ENCODE peak calls at places on chromosome 6, in ten cellular contexts. U is osteoblast, S is neural progenitor cell, H is fibroblast of lung, O is lower lobe of right lung, G is astrocyte of the spinal cord, T is transverse colon, C is fibroblast of mammary gland, Z is bronchial epithelial cell, P is foreskin fibroblast. L is an unnamed sample.

GRCh38 chr6:6556738-6557503 is 31.6 kb upstream of the LY86 start:
- DNase-seq in P (no peak), T (peak), G (peak), O (no peak), H (peak), Z (peak), C (peak), U (no peak), S (peak), L (peak)

GRCh38 chr6:24205020-24205492 is 79.0 kb downstream of the NRSN1 start:
- DNase-seq in Z (peak), H (peak), O (no peak), P (peak), G (peak), C (peak), U (peak), T (no peak), S (peak), L (peak)

GRCh38 chr6:6758915-6759654 is 170.6 kb downstream of the LY86 start:
- DNase-seq in U (peak), T (peak), H (peak), S (peak), Z (peak), C (peak), G (peak), P (peak), O (no peak), L (peak)

GRCh38 chr6:148285205-148285604 is 57.4 kb upstream of the SASH1 start:
- DNase-seq in T (no peak), U (no peak), Z (no peak), C (no peak), G (no peak), P (no peak), H (no peak), S (no peak), O (no peak), L (no peak)

GRCh38 chr6:150241751-150242150 is 98.9 kb downstream of the PPP1R14C start:
- DNase-seq in H (no peak), O (no peak), C (no peak), T (no peak), S (no peak), Z (no peak), G (no peak), U (no peak), P (no peak), L (no peak)

GRCh38 chr6:131250121-131250520 is 114.9 kb downstream of the AKAP7 start:
- DNase-seq in T (peak), P (peak), Z (peak), O (peak), C (peak), U (peak), G (peak), S (peak), H (peak), L (peak)

GRCh38 chr6:87789198-87789899 is 87.3 kb upstream of the AKIRIN2 start:
- DNase-seq in Z (peak), S (no peak), P (peak), U (peak), G (peak), C (peak), O (no peak), H (peak), T (no peak), L (peak)

GRCh38 chr6:44423306-44423705 is 35.8 kb downstream of the CDC5L start:
- DNase-seq in H (no peak), P (no peak), O (no peak), C (no peak), G (no peak), U (no peak), T (no peak), Z (no peak), S (no peak), L (no peak)

GRCh38 chr6:12280458-12280857 is 9.7 kb upstream of the EDN1 start:
- DNase-seq in U (peak), S (no peak), T (no peak), P (peak), G (peak), O (no peak), H (no peak), Z (no peak), C (peak), L (peak)

GRCh38 chr6:16674666-16675392 is 86.4 kb downstream of the ATXN1 start:
- DNase-seq in U (no peak), Z (no peak), O (no peak), H (peak), G (peak), S (no peak), P (peak), T (no peak), C (peak), L (no peak)

GRCh38 chr6:5592911-5593519 is 331.7 kb downstream of the FARS2 start:
- DNase-seq in G (no peak), U (no peak), H (no peak), T (no peak), O (no peak), P (no peak), C (no peak), S (no peak), Z (no peak), L (no peak)

GRCh38 chr6:134870677-134871498 is 79.0 kb downstream of the ALDH8A1 start:
- DNase-seq in H (peak), U (peak), C (peak), S (no peak), O (no peak), Z (peak), P (peak), T (peak), G (peak), L (peak)

GRCh38 chr6:149278996-149279395 is 38.5 kb upstream of the TAB2 start:
- DNase-seq in O (no peak), S (no peak), U (no peak), H (no peak), Z (no peak), T (no peak), G (no peak), C (no peak), P (no peak), L (no peak)

GRCh38 chr6:113015249-113015648 is 668.1 kb downstream of the RFPL4B start:
- DNase-seq in G (peak), O (no peak), U (peak), T (no peak), H (peak), Z (peak), S (no peak), C (peak), P (peak), L (no peak)

GRCh38 chr6:100663219-100663863 is 198.6 kb upstream of the SIM1 start:
- DNase-seq in T (no peak), Z (peak), S (no peak), U (no peak), P (peak), C (peak), H (peak), O (no peak), G (peak), L (peak)

GRCh38 chr6:104957301-104958177 is 632 bp downstream of the LIN28B start:
- DNase-seq in O (no peak), H (no peak), P (peak), G (no peak), Z (no peak), S (peak), U (no peak), C (no peak), T (no peak), L (no peak)

GRCh38 chr6:133991096-133991593 is 38.1 kb downstream of the TBPL1 start:
- DNase-seq in C (peak), T (no peak), G (peak), H (peak), S (no peak), O (no peak), U (peak), Z (peak), P (peak), L (no peak)

GRCh38 chr6:31661867-31662723 is 1.5 kb upstream of the C6orf47 start:
- DNase-seq in U (no peak), O (no peak), S (no peak), T (no peak), G (no peak), C (no peak), Z (no peak), P (no peak), H (no peak), L (no peak)

GRCh38 chr6:170403451-170403850 is 96.9 kb downstream of the FAM120B start:
- DNase-seq in U (no peak), T (no peak), Z (no peak), P (peak), G (peak), C (peak), O (no peak), H (peak), S (peak), L (peak)

GRCh38 chr6:109896333-109896732 is 81.8 kb upstream of the GPR6 start:
- DNase-seq in H (peak), U (no peak), P (peak), S (no peak), Z (no peak), C (peak), O (no peak), G (peak), T (no peak), L (no peak)

GRCh38 chr6:111522393-111523020 is 39.5 kb upstream of the REV3L start:
- DNase-seq in T (no peak), H (no peak), P (no peak), G (no peak), U (no peak), C (no peak), S (no peak), O (no peak), Z (no peak), L (no peak)

GRCh38 chr6:116568851-116569755 is 2.2 kb upstream of the RWDD1 start:
- DNase-seq in U (no peak), O (no peak), H (no peak), C (no peak), P (no peak), Z (peak), G (no peak), S (no peak), T (no peak), L (peak)

GRCh38 chr6:44966449-44967091 is 361.6 kb upstream of the RUNX2 start:
- DNase-seq in U (no peak), T (no peak), H (peak), O (no peak), S (no peak), G (peak), Z (peak), C (peak), P (peak), L (peak)

GRCh38 chr6:32553037-32553742 is 23.1 kb upstream of the HLA-DRB5 start:
- DNase-seq in U (no peak), P (no peak), H (no peak), Z (no peak), S (no peak), C (no peak), T (no peak), G (no peak), O (no peak), L (no peak)

DNA sequence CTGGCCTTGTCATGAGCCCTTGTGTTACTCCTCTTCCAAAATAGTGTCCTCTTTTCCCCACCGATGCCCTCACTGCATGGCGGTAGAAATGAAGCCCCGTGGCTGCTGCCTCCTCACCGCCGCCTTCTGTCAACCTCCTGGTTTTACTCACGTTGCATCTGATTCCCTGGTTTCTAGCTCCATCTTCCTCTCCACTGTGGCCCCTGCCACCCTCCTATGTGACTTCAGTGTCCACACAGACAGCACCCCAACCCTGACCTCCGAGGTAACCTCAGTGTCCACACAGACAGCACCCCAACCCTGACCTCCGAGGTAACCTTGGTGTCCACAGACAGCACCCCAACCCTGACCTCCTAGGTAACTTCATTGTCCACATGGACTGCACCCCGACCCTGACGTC is 122.8 kb upstream of the THBS2 start:
- DNase-seq in H (no peak), C (no peak), U (no peak), G (no peak), T (no peak), O (no peak), Z (no peak), P (no peak), S (no peak), L (no peak)
- H3K4me3 ChIP-seq in H (no peak), C (no peak), U (no peak), G (no peak), T (no peak), O (no peak), Z (no peak), P (no peak), S (no peak), L (no peak)

DNA sequence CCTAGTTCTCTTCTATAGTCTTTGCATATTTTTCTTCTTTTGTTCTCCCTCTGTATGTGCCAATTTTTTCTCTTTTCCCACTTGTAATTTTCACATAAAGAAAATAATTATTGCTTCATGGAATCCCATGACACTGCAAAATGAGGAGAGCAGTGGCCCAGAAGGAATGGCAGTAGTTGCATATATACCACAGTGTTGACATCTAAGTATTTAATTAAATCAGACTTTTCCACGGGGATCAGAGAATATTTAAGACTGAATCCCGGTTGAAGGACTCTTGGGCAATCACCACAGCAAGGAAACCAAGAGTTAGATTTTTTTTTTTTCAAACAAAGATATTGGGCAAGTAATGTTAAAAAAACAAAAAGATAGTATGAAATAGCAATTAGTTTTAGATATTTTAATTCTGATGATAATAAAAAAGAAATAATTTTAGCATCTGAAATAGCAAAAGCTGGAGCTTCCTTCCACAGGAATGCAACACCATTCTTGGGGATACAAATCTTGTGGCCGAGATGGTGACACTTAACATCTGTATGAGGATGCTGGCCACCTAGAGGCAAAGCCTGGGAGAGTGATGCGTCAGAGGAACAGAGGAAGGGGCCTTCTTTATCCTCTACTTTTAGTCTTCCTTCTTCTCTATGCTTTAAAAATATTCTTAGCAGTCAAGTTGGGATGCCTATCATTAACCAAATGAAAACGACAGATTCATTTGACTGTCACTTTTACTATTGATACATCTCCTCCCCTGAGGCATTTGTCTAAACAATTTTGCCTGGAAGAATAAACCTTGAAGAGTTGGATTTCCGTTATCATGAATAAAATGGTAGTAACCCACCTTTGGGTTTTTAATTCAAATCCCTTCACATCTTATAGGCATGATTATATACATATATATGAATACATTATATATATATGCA is 356.2 kb downstream of the GJA1 start:
- DNase-seq in Z (no peak), O (no peak), P (peak), H (peak), C (peak), S (peak), G (no peak), T (no peak), U (no peak), L (no peak)
- TF ChIP-seq CTCF in Z (peak), O (no peak), P (no peak), H (no peak), C (peak), S (peak), G (peak), T (no peak), U (peak), L (peak)

GRCh38 chr6:71889366-71889765 is 3.0 kb downstream of the RIMS1 start:
- DNase-seq in P (no peak), T (no peak), O (no peak), S (no peak), C (no peak), G (no peak), H (no peak), Z (no peak), U (no peak), L (no peak)

GRCh38 chr6:71887744-71888115 is 1.4 kb downstream of the RIMS1 start:
- DNase-seq in H (no peak), O (no peak), U (no peak), C (no peak), S (no peak), Z (no peak), G (no peak), P (no peak), T (no peak), L (no peak)

GRCh38 chr6:71888720-71889340 is 2.5 kb downstream of the RIMS1 start:
- DNase-seq in S (peak), U (no peak), T (no peak), H (no peak), P (no peak), O (no peak), C (no peak), Z (no peak), G (no peak), L (no peak)

GRCh38 chr6:71887006-71887743 is 825 bp downstream of the RIMS1 start:
- DNase-seq in C (no peak), G (no peak), U (peak), S (peak), Z (no peak), P (peak), T (no peak), O (no peak), H (no peak), L (no peak)

DNA sequence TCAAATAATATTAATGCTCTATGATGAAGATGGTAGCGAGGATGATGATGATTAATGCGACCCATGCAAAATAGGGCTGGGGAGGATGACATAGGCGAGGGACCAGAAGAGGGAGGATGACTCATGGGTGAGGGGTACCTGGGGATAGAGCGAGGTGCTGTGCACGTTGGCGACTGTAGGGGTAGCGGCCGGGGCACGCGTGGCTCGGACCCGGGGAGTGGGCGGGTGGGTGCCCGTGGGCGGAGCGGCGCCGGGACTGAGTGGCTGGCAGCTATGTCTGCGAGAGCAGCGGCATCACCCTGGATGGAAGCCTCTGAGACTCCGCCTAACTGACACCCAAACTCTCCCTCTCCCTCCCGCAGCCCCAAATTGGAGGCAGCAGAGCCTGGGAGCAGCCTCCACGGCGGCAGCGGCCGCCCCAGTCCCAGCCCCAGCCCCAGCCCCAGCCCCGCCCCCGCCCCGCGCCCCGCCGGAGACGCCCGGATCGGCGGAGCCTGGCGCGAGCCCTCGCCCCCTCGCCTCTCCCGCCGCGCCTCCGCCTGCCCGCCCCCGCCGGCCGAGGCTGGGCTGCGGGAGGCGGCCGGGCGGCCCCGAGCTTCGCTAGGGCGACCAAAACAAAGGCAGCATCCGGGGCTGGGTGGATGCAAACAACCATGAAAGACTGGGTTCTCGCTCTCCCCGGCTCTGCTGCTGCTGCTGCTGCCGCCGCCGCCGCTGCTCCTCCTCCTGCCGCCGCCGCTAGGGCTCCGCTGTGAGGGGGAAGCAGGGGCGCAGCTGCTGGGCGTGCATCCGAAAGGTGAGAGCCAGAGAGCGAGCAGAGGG is at the start of gene RIMS1:
- DNase-seq in H (no peak), O (no peak), C (no peak), T (no peak), U (peak), S (peak), Z (no peak), G (peak), P (peak), L (no peak)
- H3K4me3 ChIP-seq in H (peak), O (peak), C (no peak), T (peak), U (peak), S (peak), Z (no peak), G (peak), P (peak), L (no peak)

GRCh38 chr6:145486306-145486705 is 249.0 kb downstream of the EPM2A start:
- DNase-seq in S (no peak), T (no peak), C (no peak), P (no peak), Z (no peak), G (no peak), H (no peak), O (no peak), U (no peak), L (no peak)

GRCh38 chr6:145490068-145490467 is 245.3 kb downstream of the EPM2A start:
- DNase-seq in O (no peak), H (no peak), Z (no peak), S (no peak), P (no peak), T (no peak), C (no peak), U (no peak), G (no peak), L (no peak)

GRCh38 chr6:145497006-145497405 is 238.3 kb downstream of the EPM2A start:
- DNase-seq in P (no peak), C (no peak), S (no peak), Z (no peak), T (no peak), G (peak), H (no peak), O (no peak), U (no peak), L (no peak)

DNA sequence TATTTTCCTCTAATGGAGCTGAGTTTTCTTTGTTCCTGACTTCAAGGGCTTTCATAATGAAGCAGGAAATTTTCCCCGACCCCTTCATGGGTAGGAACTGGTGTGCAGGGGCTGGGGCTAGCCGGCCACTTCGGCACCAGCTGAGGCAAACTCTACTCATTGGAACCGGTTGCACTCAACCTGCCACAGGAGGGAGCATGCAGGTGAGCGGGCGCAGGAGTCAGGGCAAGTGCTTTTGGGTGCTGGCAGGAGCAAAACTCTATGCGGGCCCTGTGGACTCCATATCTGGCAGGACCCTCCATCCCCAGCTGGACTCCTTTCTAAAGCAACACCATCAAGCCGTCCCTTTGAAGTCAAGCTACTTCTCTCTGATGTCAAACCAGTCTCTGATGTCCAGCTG is 244.2 kb downstream of the EPM2A start:
- DNase-seq in T (no peak), Z (no peak), G (no peak), H (no peak), O (no peak), C (no peak), S (no peak), U (no peak), P (no peak), L (no peak)
- TF ChIP-seq CTCF in T (no peak), Z (peak), G (no peak), H (no peak), O (no peak), C (no peak), S (no peak), U (no peak), P (no peak), L (no peak)

L was measured in epithelial cell of esophagus.